ENCODE peak calls at places on chromosome 4, in five cellular contexts. S is amniotic epithelial cell; T is activated CD4-positive, alpha-beta T cell treated with anti-CD3 and anti-CD28 coated beads, Interleukin-2, amount 50 U/mL, for 24 hours; X is SK-N-MC; C is sciatic nerve. J is an unnamed sample.

GRCh38 chr4:67131224-67131623 is 414.1 kb downstream of the CENPC start:
- DNase-seq in S (peak), T (no peak), X (no peak), C (no peak), J (no peak)

GRCh38 chr4:174211611-174212044 is 71.8 kb downstream of the FBXO8 start:
- DNase-seq in S (no peak), T (no peak), X (no peak), C (no peak), J (no peak)

GRCh38 chr4:87419578-87420249 is 2.7 kb upstream of the NUDT9 start:
- DNase-seq in S (peak), T (no peak), X (no peak), C (no peak), J (no peak)

GRCh38 chr4:138911903-138912713 is 103.5 kb upstream of the NOCT start:
- DNase-seq in S (no peak), T (no peak), X (no peak), C (peak), J (no peak)

GRCh38 chr4:139919513-139919912 is 234.5 kb downstream of the MAML3 start:
- DNase-seq in S (peak), T (no peak), X (no peak), C (no peak), J (no peak)

GRCh38 chr4:14259926-14260325 is 632.4 kb upstream of the BOD1L1 start:
- DNase-seq in S (no peak), T (no peak), X (no peak), C (no peak), J (no peak)

GRCh38 chr4:73759357-73759756 is 19.0 kb downstream of the CXCL8 start:
- DNase-seq in S (peak), T (no peak), X (no peak), C (no peak), J (no peak)

GRCh38 chr4:14254252-14254651 is 626.7 kb upstream of the BOD1L1 start:
- DNase-seq in S (peak), T (no peak), X (no peak), C (peak), J (peak)

GRCh38 chr4:62250100-62250499 is 1050.0 kb downstream of the ADGRL3 start:
- DNase-seq in S (no peak), T (no peak), X (no peak), C (no peak), J (no peak)

GRCh38 chr4:54482529-54482961 is 175.2 kb upstream of the KIT start:
- DNase-seq in S (no peak), T (no peak), X (no peak), C (no peak), J (no peak)

GRCh38 chr4:5638316-5638715 is 70.0 kb downstream of the EVC2 start:
- DNase-seq in S (peak), T (no peak), X (no peak), C (no peak), J (no peak)

GRCh38 chr4:107824367-107825071 is at the start of gene SGMS2:
- DNase-seq in S (peak), T (peak), X (no peak), C (peak), J (peak)

GRCh38 chr4:110020139-110020538 is 107.5 kb downstream of the EGF start:
- DNase-seq in S (peak), T (no peak), X (no peak), C (no peak), J (no peak)

J was measured in omental fat pad.